ENCODE peak calls at places on chromosomes 6 and 20, in four cellular contexts. X is HCT116; G is CD8-positive, alpha-beta T cell; Q is upper lobe of right lung. V is an unnamed sample.

GRCh38 chr6:169249057-169249456 is 4.6 kb downstream of the THBS2 start:
- DNase-seq in X (no peak), G (no peak), Q (no peak), V (no peak)

GRCh38 chr6:33604941-33605854 is 15.9 kb upstream of the ITPR3 start:
- DNase-seq in X (no peak), G (no peak), Q (no peak), V (no peak)

GRCh38 chr6:49269190-49269589 is 193.9 kb downstream of the MMUT start:
- DNase-seq in X (no peak), G (no peak), Q (no peak), V (no peak)

GRCh38 chr6:42295181-42295580 is 77.5 kb upstream of the MRPS10 start:
- DNase-seq in X (no peak), G (no peak), Q (no peak), V (no peak)

GRCh38 chr6:130513770-130514169 is 148.0 kb downstream of the TMEM200A start:
- DNase-seq in X (no peak), G (no peak), Q (no peak), V (peak; percentile 77)

GRCh38 chr20:41482647-41483552 is 116.3 kb upstream of the EMILIN3 start:
- DNase-seq in X (no peak), G (no peak), Q (no peak), V (peak; percentile 87)

GRCh38 chr6:46816626-46817025 is 23.4 kb downstream of the MEP1A start:
- DNase-seq in X (no peak), G (no peak), Q (no peak), V (no peak)

GRCh38 chr20:15673206-15673605 is 900.0 kb downstream of the KIF16B start:
- DNase-seq in X (no peak), G (no peak), Q (no peak), V (no peak)

GRCh38 chr6:32191696-32192607 is 491 bp downstream of the GPSM3 start:
- DNase-seq in X (no peak), G (peak; percentile 56), Q (no peak), V (no peak)

GRCh38 chr6:134394141-134394648 is 76.3 kb upstream of the SGK1 start:
- DNase-seq in X (no peak), G (no peak), Q (no peak), V (no peak)

GRCh38 chr20:40279390-40279789 is 409.6 kb downstream of the MAFB start:
- DNase-seq in X (no peak), G (no peak), Q (no peak), V (peak; percentile 70)

GRCh38 chr6:167130712-167131684 is 8.1 kb downstream of the CCR6 start:
- DNase-seq in X (no peak), G (no peak), Q (no peak), V (no peak)

GRCh38 chr6:90078513-90079289 is 184.4 kb downstream of the GJA10 start:
- DNase-seq in X (no peak), G (no peak), Q (no peak), V (peak; percentile 80)

GRCh38 chr6:35363293-35363750 is 21.0 kb downstream of the PPARD start:
- DNase-seq in X (no peak), G (no peak), Q (peak; percentile 76), V (no peak)

GRCh38 chr6:169970306-169970988 is 219.0 kb downstream of the ERMARD start:
- DNase-seq in X (no peak), G (peak; percentile 35), Q (peak; percentile 58), V (peak; percentile 33)

GRCh38 chr6:81834141-81834621 is 81.7 kb upstream of the TENT5A start:
- DNase-seq in X (no peak), G (no peak), Q (no peak), V (peak; percentile 72)

GRCh38 chr20:54980321-54980960 is 505.0 kb downstream of the DOK5 start:
- DNase-seq in X (no peak), G (no peak), Q (no peak), V (no peak)

GRCh38 chr6:161215193-161215592 is 58.7 kb downstream of the AGPAT4 start:
- DNase-seq in X (no peak), G (no peak), Q (no peak), V (peak; percentile 56)

GRCh38 chr6:135555550-135555949 is 58.0 kb upstream of the AHI1 start:
- DNase-seq in X (no peak), G (no peak), Q (no peak), V (no peak)

GRCh38 chr6:166005846-166006592 is 161.6 kb downstream of the TBXT start:
- DNase-seq in X (no peak), G (no peak), Q (no peak), V (peak; percentile 54)

GRCh38 chr6:95185874-95186273 is 391.5 kb upstream of the MANEA start:
- DNase-seq in X (no peak), G (no peak), Q (no peak), V (no peak)

GRCh38 chr6:129648819-129649491 is 61.0 kb downstream of the ARHGAP18 start:
- DNase-seq in X (peak; percentile 55), G (no peak), Q (no peak), V (no peak)

GRCh38 chr6:3970097-3970496 is 108.8 kb downstream of the FAM217A start:
- DNase-seq in X (no peak), G (no peak), Q (no peak), V (no peak)

GRCh38 chr6:155319902-155320301 is 5.6 kb upstream of the TFB1M start:
- DNase-seq in X (no peak), G (no peak), Q (no peak), V (no peak)

GRCh38 chr6:123803862-123804681 is at the start of gene NKAIN2:
- DNase-seq in X (no peak), G (no peak), Q (peak; percentile 60), V (no peak)

GRCh38 chr6:123806561-123806960 is 2.9 kb downstream of the NKAIN2 start:
- DNase-seq in X (no peak), G (no peak), Q (no peak), V (no peak)

GRCh38 chr6:123804771-123805540 is 1.3 kb downstream of the NKAIN2 start:
- DNase-seq in X (no peak), G (no peak), Q (no peak), V (no peak)

GRCh38 chr6:123803456-123803861 is 206 bp upstream of the NKAIN2 start:
- DNase-seq in X (no peak), G (no peak), Q (no peak), V (no peak)

DNA sequence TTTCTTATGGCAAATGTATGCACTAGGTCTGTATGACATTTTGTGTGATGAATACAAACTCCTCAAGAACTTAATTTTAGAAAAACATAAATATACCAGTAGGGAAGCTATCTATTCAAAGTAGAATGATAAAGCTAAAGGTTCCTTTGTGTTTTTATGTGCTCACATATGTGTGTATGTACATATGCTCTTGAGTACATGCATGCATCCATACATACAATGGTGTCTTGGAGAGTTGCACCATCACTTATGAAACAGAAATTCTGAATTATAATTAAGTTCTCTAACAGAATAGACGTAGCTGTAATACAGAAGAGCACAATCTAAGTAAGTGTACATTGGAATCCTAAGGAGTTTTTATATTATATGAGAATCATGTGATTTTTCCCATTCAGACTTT is 2.3 kb downstream of the NKAIN2 start:
- DNase-seq in X (no peak), G (no peak), Q (no peak), V (no peak)
- H3K27me3 ChIP-seq in X (peaks cover 24% of the 10 kb centered on the region), G (no peaks in the 10 kb centered on the region), Q (peaks cover 48% of the 10 kb centered on the region), V (peaks cover 60% of the 10 kb centered on the region)

GRCh38 chr20:58449703-58450138 is 60.7 kb downstream of the VAPB start:
- DNase-seq in X (no peak), G (no peak), Q (no peak), V (no peak)
- H3K4me3 ChIP-seq in X (no peak overlapping the region), G (no peak overlapping the region), Q (no peak overlapping the region), V (no peak overlapping the region)

GRCh38 chr6:110360671-110361070 is 2.5 kb upstream of the METTL24 start:
- DNase-seq in X (no peak), G (no peak), Q (no peak), V (no peak)
- H3K27me3 ChIP-seq in X (peaks cover 8% of the 10 kb centered on the region), G (no peaks in the 10 kb centered on the region), Q (peaks cover 7% of the 10 kb centered on the region), V (peaks cover 2% of the 10 kb centered on the region)

DNA sequence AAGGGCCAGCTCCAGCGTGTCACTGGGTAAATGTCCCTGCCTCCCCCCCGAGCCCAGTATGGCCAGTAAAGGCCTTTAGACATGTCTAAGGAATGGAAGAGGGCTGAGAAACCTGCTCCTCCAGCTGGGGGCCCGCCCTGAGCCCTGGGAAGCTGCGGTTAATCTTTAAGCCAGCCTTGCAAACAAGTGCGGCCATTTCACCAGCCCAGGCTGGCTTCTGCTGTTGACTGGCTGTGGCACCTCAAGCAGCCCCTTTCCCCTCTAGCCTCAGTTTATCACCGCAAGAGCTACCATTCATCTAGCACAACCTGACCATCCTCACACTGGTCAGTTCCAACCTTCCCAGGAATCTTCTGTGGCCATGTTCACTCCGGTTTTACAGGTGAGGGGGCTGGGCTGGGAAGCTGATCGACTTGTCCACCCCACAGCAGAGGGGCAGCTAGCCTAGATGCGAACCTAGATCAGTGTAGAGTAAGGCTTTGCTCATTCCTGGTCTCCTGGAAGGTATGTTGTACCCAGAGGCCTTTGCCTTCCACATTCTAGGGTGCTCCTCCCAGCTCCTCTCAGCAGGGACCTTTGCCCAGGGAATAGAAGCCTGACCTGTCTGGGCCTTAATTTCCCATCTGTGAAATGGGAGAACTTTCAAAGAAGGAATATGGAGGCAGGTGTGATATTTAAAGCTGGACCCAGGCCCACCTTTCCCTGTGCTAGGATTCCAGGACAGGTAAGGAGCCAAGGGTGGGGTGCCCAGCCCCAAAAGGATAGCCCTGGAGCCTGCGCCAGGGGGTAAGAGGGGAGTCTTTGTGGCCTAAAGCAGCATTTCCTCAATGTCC is 1.2 kb upstream of the SRC start:
- DNase-seq in X (no peak), G (no peak), Q (peak; percentile 83), V (no peak)
- H3K4me3 ChIP-seq in X (peak overlapping the region; percentile 70), G (no peak overlapping the region), Q (peak overlapping the region; percentile 67), V (no peak overlapping the region)

GRCh38 chr20:2698912-2699311 is 6.3 kb downstream of the EBF4 start:
- DNase-seq in X (no peak), G (peak; percentile 35), Q (no peak), V (no peak)
- H3K27me3 ChIP-seq in X (no peaks in the 10 kb centered on the region), G (peaks cover 5% of the 10 kb centered on the region), Q (peaks cover 27% of the 10 kb centered on the region), V (peaks cover 7% of the 10 kb centered on the region)

GRCh38 chr6:124770131-124770530 is 192.1 kb upstream of the RNF217 start:
- DNase-seq in X (no peak), G (no peak), Q (no peak), V (no peak)
- H3K4me3 ChIP-seq in X (no peak overlapping the region), G (no peak overlapping the region), Q (no peak overlapping the region), V (no peak overlapping the region)

DNA sequence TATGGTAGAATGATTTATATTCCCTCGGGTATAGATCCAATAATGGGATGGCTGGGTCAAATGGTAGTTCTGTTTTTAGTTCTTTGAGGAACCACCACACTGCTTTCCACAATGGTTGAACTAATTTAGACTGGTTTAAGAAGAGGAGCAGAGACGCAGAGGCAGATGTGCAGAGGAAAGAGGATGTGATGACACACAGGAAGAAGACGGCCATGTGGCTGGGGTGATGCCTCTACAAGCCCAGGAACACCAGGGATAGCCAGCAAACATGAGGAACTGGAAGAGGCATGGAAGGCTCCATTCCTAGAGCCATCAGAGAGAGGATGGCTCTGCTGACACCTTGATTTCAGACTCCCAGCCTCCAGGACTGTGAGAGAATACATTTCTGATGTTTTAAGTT is 218.3 kb upstream of the DTNBP1 start:
- DNase-seq in X (no peak), G (no peak), Q (no peak), V (no peak)
- H3K27me3 ChIP-seq in X (no peaks in the 10 kb centered on the region), G (no peaks in the 10 kb centered on the region), Q (no peaks in the 10 kb centered on the region), V (no peaks in the 10 kb centered on the region)

V was measured in SJSA1.